ENCODE peak calls at places on chromosomes 12 and 14, in four cellular contexts. One of them, this sample, is unnamed.

GRCh38 chr12:88615490-88615889 is 35.2 kb upstream of the KITLG start:
- DNase-seq in NCI-H524: no peak
- DNase-seq in heart left ventricle: no peak
- DNase-seq in Peyer's patch: no peak
- DNase-seq in this sample: no peak

GRCh38 chr12:20210795-20211194 is 157.5 kb upstream of the PDE3A start:
- DNase-seq in Peyer's patch: no peak
- DNase-seq in NCI-H524: no peak
- DNase-seq in heart left ventricle: no peak
- DNase-seq in this sample: no peak

GRCh38 chr12:80936353-80936641 is 1.4 kb downstream of the LIN7A start:
- DNase-seq in heart left ventricle: no peak
- DNase-seq in Peyer's patch: no peak
- DNase-seq in NCI-H524: peak
- DNase-seq in this sample: no peak

GRCh38 chr12:13970803-13971202 is 10.6 kb downstream of the GRIN2B start:
- DNase-seq in Peyer's patch: no peak
- DNase-seq in NCI-H524: no peak
- DNase-seq in heart left ventricle: no peak
- DNase-seq in this sample: no peak

GRCh38 chr14:50113381-50113811 is 3.0 kb downstream of the VCPKMT start:
- DNase-seq in Peyer's patch: no peak
- DNase-seq in heart left ventricle: no peak
- DNase-seq in NCI-H524: no peak
- DNase-seq in this sample: no peak

GRCh38 chr12:99157946-99158345 is 489.6 kb upstream of the GARIN6 start:
- DNase-seq in NCI-H524: no peak
- DNase-seq in heart left ventricle: no peak
- DNase-seq in Peyer's patch: no peak
- DNase-seq in this sample: no peak

GRCh38 chr14:99522934-99523660 is 41.9 kb downstream of the CCNK start:
- DNase-seq in Peyer's patch: no peak
- DNase-seq in heart left ventricle: peak
- DNase-seq in NCI-H524: no peak
- DNase-seq in this sample: no peak

GRCh38 chr14:74955229-74955999 is at the start of gene PGF:
- DNase-seq in NCI-H524: peak
- DNase-seq in Peyer's patch: peak
- DNase-seq in heart left ventricle: peak
- DNase-seq in this sample: peak

GRCh38 chr14:99512571-99513182 is 31.5 kb downstream of the CCNK start:
- DNase-seq in NCI-H524: no peak
- DNase-seq in Peyer's patch: no peak
- DNase-seq in heart left ventricle: peak
- DNase-seq in this sample: no peak

GRCh38 chr12:647039-647712 is 16.1 kb downstream of the NINJ2 start:
- DNase-seq in heart left ventricle: no peak
- DNase-seq in Peyer's patch: no peak
- DNase-seq in NCI-H524: no peak
- DNase-seq in this sample: no peak

GRCh38 chr12:41606741-41607460 is 418.8 kb downstream of the PDZRN4 start:
- DNase-seq in heart left ventricle: no peak
- DNase-seq in NCI-H524: no peak
- DNase-seq in Peyer's patch: no peak
- DNase-seq in this sample: no peak

GRCh38 chr12:62562892-62563291 is 96.3 kb downstream of the MON2 start:
- DNase-seq in NCI-H524: no peak
- DNase-seq in Peyer's patch: no peak
- DNase-seq in heart left ventricle: no peak
- DNase-seq in this sample: no peak

GRCh38 chr12:26847431-26847830 is 14.4 kb upstream of the ITPR2 start:
- DNase-seq in heart left ventricle: no peak
- DNase-seq in NCI-H524: no peak
- DNase-seq in Peyer's patch: no peak
- DNase-seq in this sample: no peak

GRCh38 chr14:92513966-92514843 is 624 bp downstream of the RIN3 start:
- DNase-seq in NCI-H524: no peak
- DNase-seq in heart left ventricle: peak
- DNase-seq in Peyer's patch: no peak
- DNase-seq in this sample: peak

GRCh38 chr12:106918746-106919145 is 37.0 kb upstream of the TMEM263 start:
- DNase-seq in Peyer's patch: no peak
- DNase-seq in heart left ventricle: no peak
- DNase-seq in NCI-H524: no peak
- DNase-seq in this sample: no peak

GRCh38 chr14:69768873-69769272 is 1.9 kb downstream of the SRSF5 start:
- DNase-seq in heart left ventricle: no peak
- DNase-seq in Peyer's patch: no peak
- DNase-seq in NCI-H524: no peak
- DNase-seq in this sample: no peak

GRCh38 chr12:19199322-19199721 is 69.8 kb downstream of the PLEKHA5 start:
- DNase-seq in heart left ventricle: no peak
- DNase-seq in NCI-H524: no peak
- DNase-seq in Peyer's patch: no peak
- DNase-seq in this sample: no peak

This sample was measured in aorta.